ENCODE peak calls at places on chromosomes 2 and 18, in five cellular contexts. O is germinal center; S is right lobe of liver; F is DMS79 treated with DMSO at 0.1 percent for 48 hours; E is CD4-positive, alpha-beta T cell. D is an unnamed sample.

GRCh38 chr2:162022290-162022945 is 51.6 kb downstream of the DPP4 start:
- DNase-seq in O (no peak), S (no peak), F (no peak), E (no peak), D (no peak)

GRCh38 chr2:73212448-73213176 is 1.4 kb upstream of the SMYD5 start:
- DNase-seq in O (peak), S (peak), F (peak), E (peak), D (peak)

GRCh38 chr2:88071365-88071764 is 3.7 kb downstream of the SMYD1 start:
- DNase-seq in O (no peak), S (no peak), F (no peak), E (no peak), D (no peak)

GRCh38 chr18:58796205-58796604 is 68.5 kb upstream of the ZNF532 start:
- DNase-seq in O (no peak), S (no peak), F (no peak), E (no peak), D (no peak)

GRCh38 chr2:69149631-69150215 is 136.7 kb downstream of the ANTXR1 start:
- DNase-seq in O (no peak), S (no peak), F (no peak), E (no peak), D (no peak)

GRCh38 chr2:62216616-62217015 is 20.7 kb downstream of the B3GNT2 start:
- DNase-seq in O (no peak), S (no peak), F (no peak), E (no peak), D (no peak)

GRCh38 chr2:97936199-97936598 is 59.5 kb downstream of the TMEM131 start:
- DNase-seq in O (peak), S (no peak), F (peak), E (no peak), D (peak)

GRCh38 chr18:40347261-40347660 is 1607.8 kb upstream of the PIK3C3 start:
- DNase-seq in O (no peak), S (no peak), F (no peak), E (no peak), D (no peak)

GRCh38 chr2:51795248-51795888 is 763.4 kb upstream of the NRXN1 start:
- DNase-seq in O (no peak), S (no peak), F (no peak), E (no peak), D (no peak)

GRCh38 chr2:148876190-148876588 is 1.2 kb downstream of the KIF5C start:
- DNase-seq in O (peak), S (no peak), F (peak), E (peak), D (peak)

GRCh38 chr18:65788373-65788772 is 37.6 kb downstream of the CDH7 start:
- DNase-seq in O (no peak), S (no peak), F (no peak), E (no peak), D (no peak)

GRCh38 chr2:187553908-187554703 is at the start of gene TFPI:
- DNase-seq in O (no peak), S (no peak), F (no peak), E (no peak), D (no peak)

GRCh38 chr2:26456701-26457224 is 21.2 kb downstream of the OTOF start:
- DNase-seq in O (no peak), S (peak), F (no peak), E (no peak), D (no peak)

GRCh38 chr2:239396881-239397681 is 3.7 kb downstream of the HDAC4 start:
- DNase-seq in O (no peak), S (no peak), F (peak), E (peak), D (no peak)

GRCh38 chr2:72993147-72993546 is 75.8 kb downstream of the EMX1 start:
- DNase-seq in O (peak), S (no peak), F (peak), E (peak), D (peak)

GRCh38 chr2:30455339-30455738 is 8.3 kb downstream of the LCLAT1 start:
- DNase-seq in O (no peak), S (no peak), F (no peak), E (no peak), D (no peak)

D was measured in NCI-H1105 treated with DMSO at 0.1 percent for 48 hours.